ENCODE peak calls at places on chromosomes 6 and 20, in eight cellular contexts. One of them, this sample, is unnamed.

GRCh38 chr6:3571206-3571815 is 114.5 kb upstream of the SLC22A23 start:
- DNase-seq in GM23338: no peak
- DNase-seq in spleen: no peak
- DNase-seq in GM12878: no peak
- DNase-seq in hepatocyte: no peak
- DNase-seq in colonic mucosa: no peak
- DNase-seq in prostate gland: no peak
- DNase-seq in mammary epithelial cell: no peak
- DNase-seq in this sample: peak; percentile 82

GRCh38 chr6:8245736-8246135 is 143.4 kb upstream of the EEF1E1 start:
- DNase-seq in GM23338: no peak
- DNase-seq in spleen: no peak
- DNase-seq in GM12878: no peak
- DNase-seq in hepatocyte: no peak
- DNase-seq in colonic mucosa: no peak
- DNase-seq in prostate gland: no peak
- DNase-seq in mammary epithelial cell: no peak
- DNase-seq in this sample: no peak

GRCh38 chr6:38671885-38672467 is 31.0 kb downstream of the GLO1 start:
- DNase-seq in GM23338: peak; percentile 82
- DNase-seq in spleen: no peak
- DNase-seq in GM12878: peak; percentile 55
- DNase-seq in hepatocyte: peak; percentile 78
- DNase-seq in colonic mucosa: peak; percentile 28
- DNase-seq in prostate gland: peak; percentile 10
- DNase-seq in mammary epithelial cell: peak; percentile 56
- DNase-seq in this sample: no peak

GRCh38 chr20:50824137-50824536 is 29.3 kb downstream of the BCAS4 start:
- DNase-seq in GM23338: no peak
- DNase-seq in spleen: no peak
- DNase-seq in GM12878: no peak
- DNase-seq in hepatocyte: no peak
- DNase-seq in colonic mucosa: peak; percentile 39
- DNase-seq in prostate gland: no peak
- DNase-seq in mammary epithelial cell: no peak
- DNase-seq in this sample: peak; percentile 74

GRCh38 chr20:43536041-43536816 is 22.6 kb upstream of the SGK2 start:
- DNase-seq in GM23338: no peak
- DNase-seq in spleen: no peak
- DNase-seq in GM12878: no peak
- DNase-seq in hepatocyte: no peak
- DNase-seq in colonic mucosa: no peak
- DNase-seq in prostate gland: no peak
- DNase-seq in mammary epithelial cell: no peak
- DNase-seq in this sample: no peak

GRCh38 chr6:143197377-143197776 is 136.7 kb downstream of the AIG1 start:
- DNase-seq in GM23338: no peak
- DNase-seq in spleen: no peak
- DNase-seq in GM12878: no peak
- DNase-seq in hepatocyte: no peak
- DNase-seq in colonic mucosa: no peak
- DNase-seq in prostate gland: no peak
- DNase-seq in mammary epithelial cell: no peak
- DNase-seq in this sample: no peak

GRCh38 chr6:148973809-148974208 is 227.0 kb downstream of the UST start:
- DNase-seq in GM23338: peak; percentile 68
- DNase-seq in spleen: no peak
- DNase-seq in GM12878: no peak
- DNase-seq in hepatocyte: peak; percentile 52
- DNase-seq in colonic mucosa: no peak
- DNase-seq in prostate gland: no peak
- DNase-seq in mammary epithelial cell: no peak
- DNase-seq in this sample: no peak

GRCh38 chr6:128492386-128492785 is 28.0 kb downstream of the PTPRK start:
- DNase-seq in GM23338: no peak
- DNase-seq in spleen: no peak
- DNase-seq in GM12878: no peak
- DNase-seq in hepatocyte: no peak
- DNase-seq in colonic mucosa: no peak
- DNase-seq in prostate gland: peak; percentile 52
- DNase-seq in mammary epithelial cell: peak; percentile 55
- DNase-seq in this sample: no peak

GRCh38 chr6:4703367-4703766 is 72.8 kb upstream of the CDYL start:
- DNase-seq in GM23338: no peak
- DNase-seq in spleen: no peak
- DNase-seq in GM12878: no peak
- DNase-seq in hepatocyte: no peak
- DNase-seq in colonic mucosa: no peak
- DNase-seq in prostate gland: no peak
- DNase-seq in mammary epithelial cell: no peak
- DNase-seq in this sample: no peak

GRCh38 chr20:19735446-19735845 is 22.6 kb upstream of the RIN2 start:
- DNase-seq in GM23338: no peak
- DNase-seq in spleen: no peak
- DNase-seq in GM12878: peak; percentile 3
- DNase-seq in hepatocyte: peak; percentile 69
- DNase-seq in colonic mucosa: peak; percentile 82
- DNase-seq in prostate gland: peak; percentile 15
- DNase-seq in mammary epithelial cell: peak; percentile 95
- DNase-seq in this sample: peak; percentile 93

GRCh38 chr6:170265655-170266054 is 25.2 kb downstream of the DLL1 start:
- DNase-seq in GM23338: no peak
- DNase-seq in spleen: peak; percentile 73
- DNase-seq in GM12878: no peak
- DNase-seq in hepatocyte: peak; percentile 77
- DNase-seq in colonic mucosa: peak; percentile 78
- DNase-seq in prostate gland: peak; percentile 81
- DNase-seq in mammary epithelial cell: no peak
- DNase-seq in this sample: no peak

GRCh38 chr20:10412591-10413408 is 21.2 kb downstream of the MKKS start:
- DNase-seq in GM23338: no peak
- DNase-seq in spleen: no peak
- DNase-seq in GM12878: no peak
- DNase-seq in hepatocyte: no peak
- DNase-seq in colonic mucosa: no peak
- DNase-seq in prostate gland: no peak
- DNase-seq in mammary epithelial cell: no peak
- DNase-seq in this sample: no peak

GRCh38 chr20:37534401-37535157 is 6.9 kb upstream of the BLCAP start:
- DNase-seq in GM23338: peak; percentile 88
- DNase-seq in spleen: peak; percentile 50
- DNase-seq in GM12878: peak; percentile 90
- DNase-seq in hepatocyte: peak; percentile 87
- DNase-seq in colonic mucosa: peak; percentile 78
- DNase-seq in prostate gland: peak; percentile 75
- DNase-seq in mammary epithelial cell: peak; percentile 75
- DNase-seq in this sample: peak; percentile 70

GRCh38 chr20:43844778-43845614 is 69.7 kb upstream of the TOX2 start:
- DNase-seq in GM23338: no peak
- DNase-seq in spleen: no peak
- DNase-seq in GM12878: no peak
- DNase-seq in hepatocyte: peak; percentile 30
- DNase-seq in colonic mucosa: no peak
- DNase-seq in prostate gland: no peak
- DNase-seq in mammary epithelial cell: peak; percentile 84
- DNase-seq in this sample: no peak

GRCh38 chr6:48016027-48016755 is 94.8 kb downstream of the PTCHD4 start:
- DNase-seq in GM23338: no peak
- DNase-seq in spleen: no peak
- DNase-seq in GM12878: no peak
- DNase-seq in hepatocyte: peak; percentile 18
- DNase-seq in colonic mucosa: no peak
- DNase-seq in prostate gland: no peak
- DNase-seq in mammary epithelial cell: no peak
- DNase-seq in this sample: no peak

GRCh38 chr20:58883243-58883691 is 30.8 kb downstream of the GNAS start:
- DNase-seq in GM23338: peak; percentile 83
- DNase-seq in spleen: no peak
- DNase-seq in GM12878: no peak
- DNase-seq in hepatocyte: no peak
- DNase-seq in colonic mucosa: no peak
- DNase-seq in prostate gland: no peak
- DNase-seq in mammary epithelial cell: no peak
- DNase-seq in this sample: no peak

GRCh38 chr6:22320750-22321149 is 23.9 kb upstream of the PRL start:
- DNase-seq in GM23338: no peak
- DNase-seq in spleen: no peak
- DNase-seq in GM12878: no peak
- DNase-seq in hepatocyte: peak; percentile 16
- DNase-seq in colonic mucosa: no peak
- DNase-seq in prostate gland: no peak
- DNase-seq in mammary epithelial cell: peak; percentile 52
- DNase-seq in this sample: no peak

GRCh38 chr6:34053721-34054120 is 92.2 kb downstream of the GRM4 start:
- DNase-seq in GM23338: peak; percentile 59
- DNase-seq in spleen: no peak
- DNase-seq in GM12878: no peak
- DNase-seq in hepatocyte: no peak
- DNase-seq in colonic mucosa: peak; percentile 66
- DNase-seq in prostate gland: no peak
- DNase-seq in mammary epithelial cell: no peak
- DNase-seq in this sample: no peak

GRCh38 chr20:35888659-35889058 is 65.6 kb downstream of the SCAND1 start:
- DNase-seq in GM23338: no peak
- DNase-seq in spleen: no peak
- DNase-seq in GM12878: no peak
- DNase-seq in hepatocyte: no peak
- DNase-seq in colonic mucosa: no peak
- DNase-seq in prostate gland: no peak
- DNase-seq in mammary epithelial cell: no peak
- DNase-seq in this sample: no peak

GRCh38 chr6:151067684-151068596 is 171.8 kb upstream of the AKAP12 start:
- DNase-seq in GM23338: no peak
- DNase-seq in spleen: no peak
- DNase-seq in GM12878: no peak
- DNase-seq in hepatocyte: no peak
- DNase-seq in colonic mucosa: peak; percentile 42
- DNase-seq in prostate gland: peak; percentile 25
- DNase-seq in mammary epithelial cell: peak; percentile 91
- DNase-seq in this sample: no peak

GRCh38 chr6:167722634-167723309 is 103.9 kb upstream of the AFDN start:
- DNase-seq in GM23338: no peak
- DNase-seq in spleen: peak; percentile 71
- DNase-seq in GM12878: no peak
- DNase-seq in hepatocyte: no peak
- DNase-seq in colonic mucosa: no peak
- DNase-seq in prostate gland: no peak
- DNase-seq in mammary epithelial cell: no peak
- DNase-seq in this sample: no peak

GRCh38 chr6:137977814-137978213 is 110.8 kb downstream of the TNFAIP3 start:
- DNase-seq in GM23338: no peak
- DNase-seq in spleen: no peak
- DNase-seq in GM12878: no peak
- DNase-seq in hepatocyte: no peak
- DNase-seq in colonic mucosa: no peak
- DNase-seq in prostate gland: no peak
- DNase-seq in mammary epithelial cell: no peak
- DNase-seq in this sample: no peak
- H3K27ac ChIP-seq in GM23338: no peak overlapping the region
- H3K27ac ChIP-seq in spleen: no peak overlapping the region
- H3K27ac ChIP-seq in GM12878: no peak overlapping the region
- H3K27ac ChIP-seq in hepatocyte: peak overlapping the region; percentile 23
- H3K27ac ChIP-seq in colonic mucosa: no peak overlapping the region
- H3K27ac ChIP-seq in prostate gland: no peak overlapping the region
- H3K27ac ChIP-seq in mammary epithelial cell: no peak overlapping the region
- H3K27ac ChIP-seq in this sample: no peak overlapping the region

GRCh38 chr20:38979434-38979833 is 17.3 kb downstream of the DHX35 start:
- DNase-seq in GM23338: no peak
- DNase-seq in spleen: no peak
- DNase-seq in GM12878: no peak
- DNase-seq in hepatocyte: no peak
- DNase-seq in colonic mucosa: no peak
- DNase-seq in prostate gland: no peak
- DNase-seq in mammary epithelial cell: no peak
- DNase-seq in this sample: no peak

GRCh38 chr20:38979842-38980241 is 17.7 kb downstream of the DHX35 start:
- DNase-seq in GM23338: no peak
- DNase-seq in spleen: no peak
- DNase-seq in GM12878: no peak
- DNase-seq in hepatocyte: no peak
- DNase-seq in colonic mucosa: no peak
- DNase-seq in prostate gland: no peak
- DNase-seq in mammary epithelial cell: no peak
- DNase-seq in this sample: no peak

GRCh38 chr20:38973546-38974120 is 11.5 kb downstream of the DHX35 start:
- DNase-seq in GM23338: no peak
- DNase-seq in spleen: no peak
- DNase-seq in GM12878: no peak
- DNase-seq in hepatocyte: no peak
- DNase-seq in colonic mucosa: no peak
- DNase-seq in prostate gland: peak; percentile 13
- DNase-seq in mammary epithelial cell: peak; percentile 48
- DNase-seq in this sample: no peak

GRCh38 chr20:38973107-38973506 is 11.0 kb downstream of the DHX35 start:
- DNase-seq in GM23338: no peak
- DNase-seq in spleen: no peak
- DNase-seq in GM12878: no peak
- DNase-seq in hepatocyte: no peak
- DNase-seq in colonic mucosa: no peak
- DNase-seq in prostate gland: no peak
- DNase-seq in mammary epithelial cell: no peak
- DNase-seq in this sample: no peak

GRCh38 chr20:38975539-38976120 is 13.5 kb downstream of the DHX35 start:
- DNase-seq in GM23338: no peak
- DNase-seq in spleen: no peak
- DNase-seq in GM12878: no peak
- DNase-seq in hepatocyte: no peak
- DNase-seq in colonic mucosa: no peak
- DNase-seq in prostate gland: no peak
- DNase-seq in mammary epithelial cell: peak; percentile 43
- DNase-seq in this sample: no peak
- H3K27ac ChIP-seq in GM23338: no peak overlapping the region
- H3K27ac ChIP-seq in spleen: no peak overlapping the region
- H3K27ac ChIP-seq in GM12878: no peak overlapping the region
- H3K27ac ChIP-seq in hepatocyte: no peak overlapping the region
- H3K27ac ChIP-seq in colonic mucosa: no peak overlapping the region
- H3K27ac ChIP-seq in prostate gland: peak overlapping the region; percentile 35
- H3K27ac ChIP-seq in mammary epithelial cell: no peak overlapping the region
- H3K27ac ChIP-seq in this sample: peak overlapping the region; percentile 41

GRCh38 chr6:138593100-138593877 is 94.0 kb upstream of the NHSL1 start:
- DNase-seq in GM23338: peak; percentile 62
- DNase-seq in spleen: no peak
- DNase-seq in GM12878: peak; percentile 86
- DNase-seq in hepatocyte: peak; percentile 72
- DNase-seq in colonic mucosa: peak; percentile 60
- DNase-seq in prostate gland: peak; percentile 11
- DNase-seq in mammary epithelial cell: peak; percentile 93
- DNase-seq in this sample: peak; percentile 15
- H3K27ac ChIP-seq in GM23338: peak overlapping the region; percentile 76
- H3K27ac ChIP-seq in spleen: peak overlapping the region; percentile 53
- H3K27ac ChIP-seq in GM12878: peak overlapping the region; percentile 93
- H3K27ac ChIP-seq in hepatocyte: peak overlapping the region; percentile 70
- H3K27ac ChIP-seq in colonic mucosa: peak overlapping the region; percentile 66
- H3K27ac ChIP-seq in prostate gland: no peak overlapping the region
- H3K27ac ChIP-seq in mammary epithelial cell: peak overlapping the region; percentile 86
- H3K27ac ChIP-seq in this sample: peak overlapping the region; percentile 54

DNA sequence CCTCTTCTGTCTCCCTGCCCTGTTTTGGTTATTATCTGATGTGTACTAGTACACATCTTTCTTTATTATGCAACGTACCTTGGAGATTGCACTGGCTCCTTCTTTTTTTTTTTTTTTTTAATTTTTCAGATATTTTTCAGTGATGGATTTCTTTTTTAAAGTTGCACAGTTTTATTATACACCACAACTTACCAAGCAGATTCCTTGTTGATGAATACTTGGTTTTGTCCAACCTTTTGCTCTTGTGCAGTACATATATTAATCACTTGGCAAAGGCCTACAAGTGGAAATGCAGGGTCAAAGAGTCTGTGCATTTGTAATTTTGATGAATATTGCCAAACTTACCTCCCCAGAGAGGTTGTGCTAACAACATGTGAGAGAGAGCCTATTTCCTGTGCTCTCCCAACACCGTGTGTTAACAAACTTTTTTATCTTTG is 50.1 kb upstream of the RNF24 start:
- DNase-seq in GM23338: no peak
- DNase-seq in spleen: no peak
- DNase-seq in GM12878: no peak
- DNase-seq in hepatocyte: no peak
- DNase-seq in colonic mucosa: no peak
- DNase-seq in prostate gland: no peak
- DNase-seq in mammary epithelial cell: peak; percentile 63
- DNase-seq in this sample: no peak
- H3K27ac ChIP-seq in GM23338: no peak overlapping the region
- H3K27ac ChIP-seq in spleen: peak overlapping the region; percentile 43
- H3K27ac ChIP-seq in GM12878: no peak overlapping the region
- H3K27ac ChIP-seq in hepatocyte: peak overlapping the region; percentile 85
- H3K27ac ChIP-seq in colonic mucosa: peak overlapping the region; percentile 56
- H3K27ac ChIP-seq in prostate gland: peak overlapping the region; percentile 66
- H3K27ac ChIP-seq in mammary epithelial cell: peak overlapping the region; percentile 22
- H3K27ac ChIP-seq in this sample: peak overlapping the region; percentile 93